ENCODE peak calls at places on chromosomes 5 and 9, in six cellular contexts. One of them, this sample, is unnamed.
A peak's percentile ranks its signal among the peaks of the same experiment; 100 is the strongest.

GRCh38 chr5:58751222-58751621 is 168.3 kb downstream of the RAB3C start:
- DNase-seq in germinal center: no peak
- DNase-seq in activated CD4-positive, CD25-positive, alpha-beta regulatory T cell: no peak
- DNase-seq in endothelial cell: no peak
- DNase-seq in stimulated activated CD4-positive, alpha-beta T cell treated with anti-CD3 and anti-CD28 coated beads, TNF-alpha, amount 100 ng/mL, for 48 hours: no peak
- DNase-seq in caudate nucleus: no peak
- DNase-seq in this sample: peak; percentile 8

GRCh38 chr9:134396825-134397224 is 70.6 kb downstream of the RXRA start:
- DNase-seq in germinal center: peak; percentile 62
- DNase-seq in activated CD4-positive, CD25-positive, alpha-beta regulatory T cell: peak; percentile 15
- DNase-seq in caudate nucleus: no peak
- DNase-seq in endothelial cell: peak; percentile 48
- DNase-seq in stimulated activated CD4-positive, alpha-beta T cell treated with anti-CD3 and anti-CD28 coated beads, TNF-alpha, amount 100 ng/mL, for 48 hours: no peak
- DNase-seq in this sample: peak; percentile 45

GRCh38 chr5:146940295-146940694 is 61.7 kb upstream of the PPP2R2B start:
- DNase-seq in activated CD4-positive, CD25-positive, alpha-beta regulatory T cell: no peak
- DNase-seq in caudate nucleus: no peak
- DNase-seq in germinal center: no peak
- DNase-seq in stimulated activated CD4-positive, alpha-beta T cell treated with anti-CD3 and anti-CD28 coated beads, TNF-alpha, amount 100 ng/mL, for 48 hours: no peak
- DNase-seq in endothelial cell: no peak
- DNase-seq in this sample: no peak

GRCh38 chr5:148457183-148457620 is 73.4 kb downstream of the FBXO38 start:
- DNase-seq in endothelial cell: peak; percentile 12
- DNase-seq in germinal center: peak; percentile 37
- DNase-seq in stimulated activated CD4-positive, alpha-beta T cell treated with anti-CD3 and anti-CD28 coated beads, TNF-alpha, amount 100 ng/mL, for 48 hours: no peak
- DNase-seq in activated CD4-positive, CD25-positive, alpha-beta regulatory T cell: no peak
- DNase-seq in caudate nucleus: no peak
- DNase-seq in this sample: no peak

GRCh38 chr9:115208503-115208902 is 90.5 kb upstream of the TNC start:
- DNase-seq in endothelial cell: no peak
- DNase-seq in germinal center: no peak
- DNase-seq in caudate nucleus: no peak
- DNase-seq in stimulated activated CD4-positive, alpha-beta T cell treated with anti-CD3 and anti-CD28 coated beads, TNF-alpha, amount 100 ng/mL, for 48 hours: no peak
- DNase-seq in activated CD4-positive, CD25-positive, alpha-beta regulatory T cell: no peak
- DNase-seq in this sample: no peak

GRCh38 chr5:168404366-168404765 is 81.9 kb upstream of the RARS1 start:
- DNase-seq in activated CD4-positive, CD25-positive, alpha-beta regulatory T cell: no peak
- DNase-seq in caudate nucleus: no peak
- DNase-seq in endothelial cell: no peak
- DNase-seq in stimulated activated CD4-positive, alpha-beta T cell treated with anti-CD3 and anti-CD28 coated beads, TNF-alpha, amount 100 ng/mL, for 48 hours: no peak
- DNase-seq in germinal center: no peak
- DNase-seq in this sample: no peak

GRCh38 chr5:131538177-131538593 is 96.8 kb downstream of the RAPGEF6 start:
- DNase-seq in endothelial cell: no peak
- DNase-seq in activated CD4-positive, CD25-positive, alpha-beta regulatory T cell: no peak
- DNase-seq in stimulated activated CD4-positive, alpha-beta T cell treated with anti-CD3 and anti-CD28 coated beads, TNF-alpha, amount 100 ng/mL, for 48 hours: no peak
- DNase-seq in caudate nucleus: no peak
- DNase-seq in germinal center: no peak
- DNase-seq in this sample: no peak

GRCh38 chr5:177162379-177162778 is 28.8 kb downstream of the NSD1 start:
- DNase-seq in caudate nucleus: no peak
- DNase-seq in germinal center: no peak
- DNase-seq in activated CD4-positive, CD25-positive, alpha-beta regulatory T cell: no peak
- DNase-seq in stimulated activated CD4-positive, alpha-beta T cell treated with anti-CD3 and anti-CD28 coated beads, TNF-alpha, amount 100 ng/mL, for 48 hours: no peak
- DNase-seq in endothelial cell: no peak
- DNase-seq in this sample: no peak

GRCh38 chr5:140075371-140075770 is 32.3 kb upstream of the NRG2 start:
- DNase-seq in stimulated activated CD4-positive, alpha-beta T cell treated with anti-CD3 and anti-CD28 coated beads, TNF-alpha, amount 100 ng/mL, for 48 hours: no peak
- DNase-seq in endothelial cell: no peak
- DNase-seq in germinal center: no peak
- DNase-seq in activated CD4-positive, CD25-positive, alpha-beta regulatory T cell: no peak
- DNase-seq in caudate nucleus: no peak
- DNase-seq in this sample: no peak

GRCh38 chr5:79689541-79690466 is at the start of gene CMYA5:
- DNase-seq in endothelial cell: peak; percentile 50
- DNase-seq in activated CD4-positive, CD25-positive, alpha-beta regulatory T cell: no peak
- DNase-seq in caudate nucleus: peak; percentile 19
- DNase-seq in germinal center: no peak
- DNase-seq in stimulated activated CD4-positive, alpha-beta T cell treated with anti-CD3 and anti-CD28 coated beads, TNF-alpha, amount 100 ng/mL, for 48 hours: no peak
- DNase-seq in this sample: no peak

GRCh38 chr5:1555011-1555807 is 31.4 kb upstream of the LPCAT1 start:
- DNase-seq in endothelial cell: no peak
- DNase-seq in germinal center: no peak
- DNase-seq in caudate nucleus: no peak
- DNase-seq in activated CD4-positive, CD25-positive, alpha-beta regulatory T cell: no peak
- DNase-seq in stimulated activated CD4-positive, alpha-beta T cell treated with anti-CD3 and anti-CD28 coated beads, TNF-alpha, amount 100 ng/mL, for 48 hours: no peak
- DNase-seq in this sample: no peak

GRCh38 chr5:158727771-158728311 is 371.9 kb downstream of the EBF1 start:
- DNase-seq in stimulated activated CD4-positive, alpha-beta T cell treated with anti-CD3 and anti-CD28 coated beads, TNF-alpha, amount 100 ng/mL, for 48 hours: no peak
- DNase-seq in germinal center: no peak
- DNase-seq in activated CD4-positive, CD25-positive, alpha-beta regulatory T cell: no peak
- DNase-seq in caudate nucleus: no peak
- DNase-seq in endothelial cell: peak; percentile 18
- DNase-seq in this sample: no peak